ENCODE peak calls at places on chromosomes 2 and 18, in six cellular contexts. One of them, this sample, is unnamed. For H3K4me1, the result is how much of the 10 kb centered on the place peaks cover.

GRCh38 chr18:3671181-3671580 is 221.2 kb downstream of the TGIF1 start:
- DNase-seq in IMR-90: peak
- DNase-seq in adrenal gland: no peak
- DNase-seq in psoas muscle: no peak
- DNase-seq in kidney: no peak
- DNase-seq in MM.1S: no peak
- DNase-seq in this sample: no peak

GRCh38 chr2:112216158-112216557 is 38.7 kb downstream of the ZC3H8 start:
- DNase-seq in MM.1S: no peak
- DNase-seq in IMR-90: peak
- DNase-seq in adrenal gland: no peak
- DNase-seq in kidney: no peak
- DNase-seq in psoas muscle: no peak
- DNase-seq in this sample: peak

GRCh38 chr2:168184896-168185513 is 62.4 kb downstream of the STK39 start:
- DNase-seq in adrenal gland: no peak
- DNase-seq in kidney: no peak
- DNase-seq in psoas muscle: no peak
- DNase-seq in IMR-90: no peak
- DNase-seq in MM.1S: no peak
- DNase-seq in this sample: no peak

GRCh38 chr2:46779447-46779941 is 136.1 kb downstream of the MCFD2 start:
- DNase-seq in psoas muscle: no peak
- DNase-seq in IMR-90: peak
- DNase-seq in kidney: no peak
- DNase-seq in MM.1S: no peak
- DNase-seq in adrenal gland: no peak
- DNase-seq in this sample: no peak

GRCh38 chr2:144875996-144876395 is 356.1 kb upstream of the ZEB2 start:
- DNase-seq in kidney: no peak
- DNase-seq in MM.1S: no peak
- DNase-seq in adrenal gland: no peak
- DNase-seq in psoas muscle: no peak
- DNase-seq in IMR-90: no peak
- DNase-seq in this sample: no peak

GRCh38 chr18:37266290-37266689 is 299.3 kb downstream of the CELF4 start:
- DNase-seq in kidney: no peak
- DNase-seq in MM.1S: no peak
- DNase-seq in psoas muscle: no peak
- DNase-seq in adrenal gland: no peak
- DNase-seq in IMR-90: no peak
- DNase-seq in this sample: peak

GRCh38 chr18:23619388-23619873 is 33.1 kb upstream of the NPC1 start:
- DNase-seq in MM.1S: no peak
- DNase-seq in adrenal gland: no peak
- DNase-seq in psoas muscle: peak
- DNase-seq in kidney: no peak
- DNase-seq in IMR-90: no peak
- DNase-seq in this sample: peak

GRCh38 chr18:42187611-42188378 is 232.8 kb downstream of the PIK3C3 start:
- DNase-seq in psoas muscle: no peak
- DNase-seq in adrenal gland: no peak
- DNase-seq in IMR-90: no peak
- DNase-seq in MM.1S: no peak
- DNase-seq in kidney: no peak
- DNase-seq in this sample: peak

GRCh38 chr2:104969564-104969963 is 68.3 kb upstream of the MRPS9 start:
- DNase-seq in IMR-90: no peak
- DNase-seq in kidney: no peak
- DNase-seq in psoas muscle: no peak
- DNase-seq in MM.1S: peak
- DNase-seq in adrenal gland: no peak
- DNase-seq in this sample: no peak

DNA sequence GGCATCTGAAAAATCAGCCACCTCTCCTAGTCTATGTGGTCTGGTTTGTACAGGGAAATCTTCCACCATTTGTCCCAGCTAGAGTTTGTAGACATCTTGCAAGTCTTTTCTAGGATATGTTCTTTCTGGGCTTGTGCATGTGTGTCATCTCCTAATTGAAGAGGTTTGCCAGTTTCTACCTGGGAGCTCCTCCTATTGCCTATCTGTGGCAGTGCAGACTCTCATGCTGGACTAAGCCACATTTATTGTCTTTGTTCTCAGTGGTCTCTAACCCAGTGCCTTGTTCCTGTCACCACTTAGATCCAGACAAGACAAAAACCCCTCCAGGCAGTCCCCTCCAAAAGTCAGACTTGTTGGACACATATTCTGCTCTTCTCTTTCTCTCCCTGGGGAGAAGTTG is 72.0 kb upstream of the MRPS9 start:
- DNase-seq in psoas muscle: no peak
- DNase-seq in adrenal gland: no peak
- DNase-seq in kidney: no peak
- DNase-seq in IMR-90: no peak
- DNase-seq in MM.1S: no peak
- DNase-seq in this sample: no peak
- TF ChIP-seq CTCF in psoas muscle: no peak
- TF ChIP-seq CTCF in adrenal gland: no peak
- TF ChIP-seq CTCF in kidney: no peak
- TF ChIP-seq CTCF in IMR-90: no peak
- TF ChIP-seq CTCF in MM.1S: no peak
- TF ChIP-seq CTCF in this sample: no peak

GRCh38 chr2:233087725-233088124 is 27.6 kb downstream of the INPP5D start:
- DNase-seq in adrenal gland: no peak
- DNase-seq in psoas muscle: no peak
- DNase-seq in IMR-90: no peak
- DNase-seq in kidney: no peak
- DNase-seq in MM.1S: no peak
- DNase-seq in this sample: no peak

GRCh38 chr2:233083782-233084181 is 23.6 kb downstream of the INPP5D start:
- DNase-seq in adrenal gland: no peak
- DNase-seq in MM.1S: no peak
- DNase-seq in psoas muscle: no peak
- DNase-seq in kidney: peak
- DNase-seq in IMR-90: no peak
- DNase-seq in this sample: no peak

GRCh38 chr2:233085037-233085838 is 25.1 kb downstream of the INPP5D start:
- DNase-seq in kidney: no peak
- DNase-seq in IMR-90: no peak
- DNase-seq in psoas muscle: no peak
- DNase-seq in MM.1S: no peak
- DNase-seq in adrenal gland: no peak
- DNase-seq in this sample: no peak

GRCh38 chr2:233084488-233084887 is 24.3 kb downstream of the INPP5D start:
- DNase-seq in IMR-90: no peak
- DNase-seq in adrenal gland: peak
- DNase-seq in kidney: peak
- DNase-seq in psoas muscle: peak
- DNase-seq in MM.1S: peak
- DNase-seq in this sample: peak

GRCh38 chr2:233085839-233086150 is 25.7 kb downstream of the INPP5D start:
- DNase-seq in MM.1S: no peak
- DNase-seq in IMR-90: no peak
- DNase-seq in adrenal gland: no peak
- DNase-seq in psoas muscle: no peak
- DNase-seq in kidney: no peak
- DNase-seq in this sample: no peak
- H3K4me1 ChIP-seq in MM.1S: under half
- H3K4me1 ChIP-seq in IMR-90: under half
- H3K4me1 ChIP-seq in adrenal gland: under half
- H3K4me1 ChIP-seq in psoas muscle: under half
- H3K4me1 ChIP-seq in kidney: under half
- H3K4me1 ChIP-seq in this sample: under half

GRCh38 chr2:74080346-74080745 is 67.4 kb downstream of the BOLA3 start:
- DNase-seq in psoas muscle: no peak
- DNase-seq in IMR-90: no peak
- DNase-seq in adrenal gland: no peak
- DNase-seq in kidney: no peak
- DNase-seq in MM.1S: no peak
- DNase-seq in this sample: no peak
- TF ChIP-seq CTCF in psoas muscle: peak
- TF ChIP-seq CTCF in IMR-90: no peak
- TF ChIP-seq CTCF in adrenal gland: peak
- TF ChIP-seq CTCF in kidney: no peak
- TF ChIP-seq CTCF in MM.1S: peak
- TF ChIP-seq CTCF in this sample: peak

DNA sequence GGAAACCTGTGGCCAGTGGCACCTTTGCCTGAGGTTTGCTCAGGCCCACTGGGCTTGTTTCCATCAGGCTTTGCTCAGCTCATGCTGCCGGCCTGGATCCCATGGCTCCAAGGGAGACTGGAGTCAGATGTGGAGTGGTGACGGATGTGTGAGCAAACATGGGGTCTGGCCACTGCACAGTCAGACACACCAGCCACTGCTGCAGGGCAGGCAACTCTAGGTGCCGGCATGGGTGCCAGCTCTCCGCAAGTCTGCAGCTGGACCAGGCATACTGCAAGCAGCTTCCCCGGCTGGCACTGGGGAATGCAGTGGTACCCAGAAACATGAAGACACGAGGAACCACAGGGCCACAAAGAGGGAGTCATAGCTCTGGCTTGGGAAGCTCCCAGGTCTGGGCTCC is 37.4 kb downstream of the TDRD15 start:
- DNase-seq in MM.1S: no peak
- DNase-seq in psoas muscle: no peak
- DNase-seq in kidney: peak
- DNase-seq in IMR-90: no peak
- DNase-seq in adrenal gland: no peak
- DNase-seq in this sample: no peak
- H3K4me1 ChIP-seq in MM.1S: under half
- H3K4me1 ChIP-seq in psoas muscle: under half
- H3K4me1 ChIP-seq in kidney: under half
- H3K4me1 ChIP-seq in IMR-90: under half
- H3K4me1 ChIP-seq in adrenal gland: under half
- H3K4me1 ChIP-seq in this sample: under half

GRCh38 chr2:41381701-41382100 is 666.1 kb upstream of the PKDCC start:
- DNase-seq in psoas muscle: no peak
- DNase-seq in adrenal gland: no peak
- DNase-seq in kidney: no peak
- DNase-seq in MM.1S: no peak
- DNase-seq in IMR-90: no peak
- DNase-seq in this sample: no peak
- TF ChIP-seq CTCF in psoas muscle: no peak
- TF ChIP-seq CTCF in adrenal gland: no peak
- TF ChIP-seq CTCF in kidney: no peak
- TF ChIP-seq CTCF in MM.1S: no peak
- TF ChIP-seq CTCF in IMR-90: no peak
- TF ChIP-seq CTCF in this sample: no peak

GRCh38 chr2:222866358-222866960 is 5.6 kb downstream of the ACSL3 start:
- DNase-seq in MM.1S: no peak
- DNase-seq in adrenal gland: no peak
- DNase-seq in psoas muscle: no peak
- DNase-seq in kidney: no peak
- DNase-seq in IMR-90: no peak
- DNase-seq in this sample: no peak
- H3K4me1 ChIP-seq in MM.1S: under half
- H3K4me1 ChIP-seq in adrenal gland: under half
- H3K4me1 ChIP-seq in psoas muscle: half or more
- H3K4me1 ChIP-seq in kidney: under half
- H3K4me1 ChIP-seq in IMR-90: under half
- H3K4me1 ChIP-seq in this sample: under half

GRCh38 chr2:3145471-3146027 is 232.1 kb downstream of the EIPR1 start:
- DNase-seq in psoas muscle: no peak
- DNase-seq in adrenal gland: peak
- DNase-seq in IMR-90: no peak
- DNase-seq in MM.1S: no peak
- DNase-seq in kidney: no peak
- DNase-seq in this sample: no peak
- TF ChIP-seq CTCF in psoas muscle: no peak
- TF ChIP-seq CTCF in adrenal gland: no peak
- TF ChIP-seq CTCF in IMR-90: no peak
- TF ChIP-seq CTCF in MM.1S: no peak
- TF ChIP-seq CTCF in kidney: no peak
- TF ChIP-seq CTCF in this sample: no peak